ENCODE peak calls at places on chromosome 18, in five cellular contexts. G, N, T, P and H are unnamed samples.
A peak's percentile ranks its signal among the peaks of the same experiment; 100 is the strongest.

GRCh38 chr18:41771971-41772370 is 183.1 kb upstream of the PIK3C3 start:
- DNase-seq in G (no peak), N (no peak), T (no peak), P (no peak), H (peak; percentile 42)

GRCh38 chr18:67483237-67483636 is 33.3 kb downstream of the DSEL start:
- DNase-seq in G (no peak), N (no peak), T (peak; percentile 12), P (no peak), H (no peak)

GRCh38 chr18:9673296-9674251 is 34.5 kb upstream of the RAB31 start:
- DNase-seq in G (peak; percentile 88), N (peak; percentile 84), T (peak; percentile 44), P (no peak), H (peak; percentile 98)

GRCh38 chr18:59488899-59489298 is 129.8 kb upstream of the LMAN1 start:
- DNase-seq in G (no peak), N (no peak), T (no peak), P (no peak), H (no peak)

GRCh38 chr18:38551881-38552280 is 986.3 kb upstream of the CELF4 start:
- DNase-seq in G (no peak), N (no peak), T (no peak), P (no peak), H (peak; percentile 85)

GRCh38 chr18:36634573-36635216 is 194.1 kb downstream of the TPGS2 start:
- DNase-seq in G (no peak), N (no peak), T (no peak), P (no peak), H (peak; percentile 77)

GRCh38 chr18:22086973-22087372 is 82.4 kb upstream of the GATA6 start:
- DNase-seq in G (no peak), N (no peak), T (no peak), P (no peak), H (no peak)

GRCh38 chr18:48997681-48997984 is 46.9 kb upstream of the SMAD7 start:
- DNase-seq in G (no peak), N (no peak), T (no peak), P (no peak), H (no peak)

GRCh38 chr18:48167901-48168300 is 237.4 kb upstream of the SMAD2 start:
- DNase-seq in G (no peak), N (peak; percentile 68), T (peak; percentile 21), P (no peak), H (no peak)

GRCh38 chr18:13934058-13934457 is 18.7 kb upstream of the MC2R start:
- DNase-seq in G (no peak), N (peak; percentile 56), T (no peak), P (no peak), H (no peak)
- TF ChIP-seq CTCF in G (no peak), N (no peak), T (no peak), P (no peak), H (no peak)

GRCh38 chr18:26864658-26865057 is 849 bp downstream of the AQP4 start:
- DNase-seq in G (no peak), N (no peak), T (no peak), P (no peak), H (no peak)
- H3K4me3 ChIP-seq in G (no peak overlapping the region), N (no peak overlapping the region), T (no peak overlapping the region), P (no peak overlapping the region), H (no peak overlapping the region)

DNA sequence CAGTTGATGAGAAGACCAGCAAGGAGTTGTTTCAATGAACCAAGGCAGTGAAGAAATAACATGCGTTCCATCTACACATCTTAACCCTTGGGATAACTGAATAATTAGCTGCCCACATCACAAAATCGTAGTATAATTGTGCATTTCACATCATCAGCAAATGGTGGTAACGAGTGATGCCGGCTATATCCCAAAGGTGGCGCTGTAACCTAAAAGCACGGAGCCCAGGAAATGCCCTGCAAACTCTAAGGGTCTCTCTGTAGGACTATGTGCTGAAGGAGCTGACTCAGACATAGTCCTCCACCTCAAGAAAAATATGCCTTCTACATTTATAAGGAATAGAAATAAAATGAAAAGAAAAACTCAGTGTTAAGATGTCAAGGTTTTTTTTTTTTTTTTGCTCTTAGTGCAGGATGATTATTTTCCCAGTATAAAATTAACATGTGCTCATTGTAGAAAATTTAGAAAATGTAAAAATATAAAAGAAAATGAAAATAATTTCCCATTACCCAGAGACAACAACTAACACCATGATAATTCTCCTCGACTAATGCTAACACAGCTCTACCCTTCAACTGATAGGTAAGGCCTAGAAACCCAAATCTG is 23.1 kb upstream of the DSG3 start:
- DNase-seq in G (no peak), N (no peak), T (peak; percentile 67), P (no peak), H (peak; percentile 74)
- TF ChIP-seq CTCF in G (no peak), N (no peak), T (peak; percentile 95), P (no peak), H (peak; percentile 98)

GRCh38 chr18:80189197-80189865 is 58.0 kb downstream of the PARD6G start:
- DNase-seq in G (no peak), N (peak; percentile 54), T (no peak), P (no peak), H (no peak)

GRCh38 chr18:80187956-80188642 is 59.2 kb downstream of the PARD6G start:
- DNase-seq in G (no peak), N (peak; percentile 68), T (no peak), P (no peak), H (no peak)

GRCh38 chr18:80191264-80191663 is 56.0 kb downstream of the PARD6G start:
- DNase-seq in G (no peak), N (peak; percentile 74), T (no peak), P (no peak), H (no peak)

GRCh38 chr18:80190311-80190710 is 57.0 kb downstream of the PARD6G start:
- DNase-seq in G (no peak), N (peak; percentile 85), T (no peak), P (no peak), H (no peak)

GRCh38 chr18:80188643-80189010 is 58.7 kb downstream of the PARD6G start:
- DNase-seq in G (no peak), N (peak; percentile 73), T (no peak), P (no peak), H (no peak)
- H3K4me3 ChIP-seq in G (no peak overlapping the region), N (no peak overlapping the region), T (no peak overlapping the region), P (no peak overlapping the region), H (no peak overlapping the region)

DNA sequence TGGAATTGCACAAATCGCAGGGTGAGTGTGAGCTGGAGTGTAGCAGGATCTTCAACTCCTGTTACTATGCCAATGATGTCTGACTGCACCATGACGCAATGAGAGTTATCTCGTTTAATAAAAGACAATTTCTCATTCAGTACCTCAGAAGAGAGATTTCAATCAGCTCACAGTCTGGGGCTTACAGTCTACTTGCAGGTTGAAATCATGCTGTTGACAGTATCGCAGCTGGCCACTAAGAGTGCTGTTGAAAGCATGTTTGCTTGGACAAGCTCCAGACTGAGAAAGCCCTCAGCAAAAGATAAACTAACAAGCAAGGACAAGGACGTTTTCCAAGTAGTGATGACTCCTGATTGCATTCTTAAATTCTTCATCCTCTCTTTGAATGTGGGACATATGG is 145.2 kb upstream of the SYT4 start:
- DNase-seq in G (no peak), N (no peak), T (peak; percentile 56), P (no peak), H (peak; percentile 2)
- TF ChIP-seq CTCF in G (no peak), N (no peak), T (peak; percentile 47), P (no peak), H (peak; percentile 11)

GRCh38 chr18:79564441-79564840 is 115.2 kb upstream of the CTDP1 start:
- DNase-seq in G (no peak), N (no peak), T (no peak), P (no peak), H (no peak)

GRCh38 chr18:79567481-79568147 is 112.0 kb upstream of the CTDP1 start:
- DNase-seq in G (no peak), N (no peak), T (peak; percentile 75), P (peak; percentile 81), H (peak; percentile 95)

GRCh38 chr18:79566841-79567370 is 112.7 kb upstream of the CTDP1 start:
- DNase-seq in G (no peak), N (no peak), T (peak; percentile 66), P (no peak), H (peak; percentile 66)

GRCh38 chr18:79560861-79561210 is 118.8 kb upstream of the CTDP1 start:
- DNase-seq in G (no peak), N (no peak), T (no peak), P (no peak), H (no peak)

GRCh38 chr18:79563949-79564348 is 115.7 kb upstream of the CTDP1 start:
- DNase-seq in G (no peak), N (no peak), T (no peak), P (no peak), H (no peak)
- H3K4me3 ChIP-seq in G (no peak overlapping the region), N (no peak overlapping the region), T (no peak overlapping the region), P (no peak overlapping the region), H (no peak overlapping the region)

DNA sequence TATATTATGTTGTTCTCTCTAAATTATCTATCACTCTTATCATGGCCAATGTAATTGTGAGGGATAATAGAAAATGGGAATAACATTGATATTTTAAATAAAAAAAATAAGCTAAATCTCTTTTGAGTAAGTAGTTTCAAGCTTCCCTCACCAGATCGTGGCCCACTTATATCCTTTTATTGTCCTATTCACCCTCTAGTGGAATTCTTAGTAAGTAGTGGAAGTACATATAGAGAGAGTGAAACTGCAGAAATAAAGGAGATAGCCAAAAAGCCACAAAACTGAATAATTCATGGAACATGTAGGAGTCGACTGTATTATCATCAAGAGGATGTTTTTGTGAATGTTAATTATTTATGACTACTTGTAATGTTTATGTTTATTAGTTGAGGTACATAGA is 66.1 kb upstream of the DTNA start:
- DNase-seq in G (no peak), N (no peak), T (no peak), P (no peak), H (no peak)
- TF ChIP-seq CTCF in G (peak; percentile 23), N (no peak), T (no peak), P (no peak), H (no peak)

GRCh38 chr18:10745971-10746370 is 220.1 kb downstream of the NAPG start:
- DNase-seq in G (no peak), N (no peak), T (no peak), P (no peak), H (no peak)
- H3K4me3 ChIP-seq in G (no peak overlapping the region), N (no peak overlapping the region), T (no peak overlapping the region), P (no peak overlapping the region), H (no peak overlapping the region)